ENCODE peak calls at places on chromosomes 3 and 15, in four cellular contexts. J, X, P and O are unnamed samples.

GRCh38 chr3:39361252-39361927 is 21.8 kb upstream of the SLC25A38 start:
- DNase-seq in X (no peak), P (no peak), J (peak), O (no peak)

GRCh38 chr3:196563721-196564225 is 4.6 kb downstream of the WDR53 start:
- DNase-seq in X (peak), P (no peak), J (no peak), O (no peak)

GRCh38 chr15:63373866-63374548 is 7.6 kb downstream of the CA12 start:
- DNase-seq in P (no peak), X (no peak), J (no peak), O (no peak)

GRCh38 chr3:4432233-4432632 is 34.8 kb downstream of the SUMF1 start:
- DNase-seq in J (no peak), X (no peak), P (no peak), O (no peak)

GRCh38 chr3:176926688-176927087 is 270.6 kb downstream of the TBL1XR1 start:
- DNase-seq in X (no peak), J (no peak), P (no peak), O (no peak)

GRCh38 chr3:133675631-133676335 is 14.0 kb upstream of the TOPBP1 start:
- DNase-seq in X (no peak), P (no peak), J (no peak), O (no peak)

GRCh38 chr3:185702564-185703225 is 116.6 kb downstream of the SENP2 start:
- DNase-seq in P (no peak), J (no peak), X (no peak), O (no peak)

GRCh38 chr15:96337991-96338771 is 7.7 kb downstream of the NR2F2 start:
- DNase-seq in J (no peak), X (peak), P (no peak), O (no peak)

GRCh38 chr15:99239545-99240198 is 9.7 kb downstream of the TTC23 start:
- DNase-seq in P (no peak), J (no peak), X (no peak), O (no peak)

GRCh38 chr15:44720460-44721185 is 9.3 kb downstream of the B2M start:
- DNase-seq in P (no peak), X (peak), J (no peak), O (no peak)

GRCh38 chr3:49343163-49343562 is 3.3 kb upstream of the USP4 start:
- DNase-seq in X (no peak), P (no peak), J (no peak), O (no peak)

GRCh38 chr3:85050806-85051205 is 92.0 kb downstream of the CADM2 start:
- DNase-seq in X (no peak), J (no peak), P (no peak), O (no peak)

GRCh38 chr3:37640636-37641375 is 220.9 kb upstream of the CTDSPL start:
- DNase-seq in X (no peak), J (no peak), P (no peak), O (no peak)

GRCh38 chr3:111733154-111733553 is 125.9 kb upstream of the PHLDB2 start:
- DNase-seq in X (no peak), P (no peak), J (no peak), O (no peak)

DNA sequence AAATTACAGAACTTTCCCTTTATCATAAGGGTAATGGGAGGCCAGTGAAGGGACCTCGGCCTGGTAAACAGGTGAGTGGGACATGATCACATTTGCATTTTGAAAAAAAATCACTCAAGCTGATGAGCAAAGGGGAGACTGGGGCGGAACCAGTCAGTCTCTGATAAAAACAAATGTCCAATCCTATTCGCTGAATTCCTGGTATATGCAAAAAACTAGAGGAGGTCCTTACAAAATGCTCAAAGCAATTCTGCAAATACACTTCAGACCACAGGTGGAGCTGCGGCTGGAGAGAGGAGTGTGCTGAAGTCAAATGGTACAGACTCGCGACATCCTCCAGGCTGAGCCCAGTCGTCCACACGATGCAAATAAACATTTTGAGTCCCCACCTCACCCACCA is 166.7 kb downstream of the FOXP1 start:
- DNase-seq in P (no peak), X (no peak), J (no peak), O (no peak)
- TF ChIP-seq CTCF in P (no peak), X (no peak), J (peak), O (no peak)

DNA sequence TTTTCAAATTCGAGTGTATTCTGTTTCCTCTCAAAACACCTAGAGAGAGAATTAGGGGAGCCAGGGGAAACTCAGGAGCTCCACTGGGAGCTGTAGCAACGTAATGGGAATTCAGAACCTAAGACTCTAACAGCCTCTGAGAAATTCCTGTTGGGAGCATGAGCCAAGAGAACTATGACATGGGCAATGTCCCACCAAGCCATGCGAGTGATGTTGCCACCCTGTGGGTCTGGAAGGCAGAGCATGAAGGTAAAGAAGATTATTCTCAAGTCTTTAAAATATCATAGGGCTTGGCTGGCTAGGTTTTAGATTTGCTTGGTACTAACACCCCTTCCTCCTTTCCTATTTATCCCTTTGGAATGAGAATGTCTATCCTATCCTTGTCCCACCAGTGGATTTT is 392.6 kb upstream of the ADAMTS9 start:
- DNase-seq in P (no peak), J (no peak), X (no peak), O (no peak)
- TF ChIP-seq CTCF in P (no peak), J (no peak), X (no peak), O (peak)

GRCh38 chr3:193701896-193702644 is 109.1 kb downstream of the OPA1 start:
- DNase-seq in J (no peak), P (no peak), X (peak), O (no peak)

GRCh38 chr3:193704431-193704830 is 111.4 kb downstream of the OPA1 start:
- DNase-seq in P (no peak), J (no peak), X (no peak), O (no peak)

GRCh38 chr3:193708270-193708669 is 115.3 kb downstream of the OPA1 start:
- DNase-seq in P (no peak), X (no peak), J (no peak), O (no peak)

DNA sequence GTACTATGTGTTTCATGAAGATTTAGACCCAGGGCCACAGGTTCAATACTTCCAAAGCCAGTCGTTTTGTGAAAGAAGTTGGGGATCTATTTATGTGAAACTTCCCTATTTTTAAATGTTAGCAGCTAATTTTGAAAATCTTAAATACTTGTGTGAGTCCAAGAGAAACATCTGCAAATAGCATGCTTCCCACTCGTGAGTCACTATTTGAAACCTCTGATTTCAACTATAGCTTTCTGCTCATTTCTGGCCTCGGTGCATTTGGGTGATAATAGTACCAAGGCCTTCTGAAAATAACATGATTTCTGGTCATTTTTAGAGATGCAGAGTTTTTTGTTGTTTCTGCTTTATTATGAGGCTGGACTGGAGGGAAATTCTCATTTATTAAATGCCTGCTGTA is 110.0 kb downstream of the OPA1 start:
- DNase-seq in X (peak), P (no peak), J (no peak), O (no peak)
- TF ChIP-seq CTCF in X (no peak), P (no peak), J (no peak), O (no peak)

DNA sequence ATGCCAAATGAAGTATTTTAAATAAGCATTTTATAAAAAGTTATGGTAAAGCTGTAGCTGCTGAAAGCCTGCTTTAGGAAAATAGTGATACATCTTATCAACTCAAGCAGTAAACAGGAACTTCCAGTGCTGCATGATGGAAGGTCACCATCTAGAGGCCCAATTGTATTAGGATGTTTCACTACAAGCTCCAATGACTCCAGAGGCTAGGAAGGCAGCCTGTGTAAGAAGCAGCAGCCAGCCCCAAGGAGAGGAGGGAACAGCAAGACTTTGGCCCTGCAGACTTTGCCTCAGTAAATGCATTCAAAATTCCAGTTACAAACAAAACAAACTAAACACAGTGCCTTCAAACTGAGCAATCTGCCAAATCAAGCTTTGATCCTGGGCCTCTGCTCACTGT is 32.1 kb downstream of the ILDR1 start:
- DNase-seq in X (no peak), J (no peak), P (no peak), O (no peak)
- TF ChIP-seq CTCF in X (no peak), J (no peak), P (no peak), O (no peak)